ENCODE peak calls at places on chromosomes 11 and 22, in four cellular contexts. I is spleen, C is transverse colon, N is prostate gland. X is an unnamed sample.

GRCh38 chr11:88301478-88302140 is 35.9 kb downstream of the CTSC start:
- DNase-seq in I (no peak), C (no peak), N (no peak), X (no peak)

GRCh38 chr11:57704932-57705331 is 7.1 kb downstream of the MED19 start:
- DNase-seq in I (no peak), C (no peak), N (no peak), X (no peak)

GRCh38 chr11:1293619-1294015 is 15.8 kb downstream of the TOLLIP start:
- DNase-seq in I (peak; percentile 81), C (peak; percentile 31), N (no peak), X (no peak)

GRCh38 chr22:43857367-43857766 is 4.9 kb downstream of the SULT4A1 start:
- DNase-seq in I (no peak), C (no peak), N (no peak), X (no peak)

GRCh38 chr11:48109046-48109666 is 107.5 kb upstream of the OR4B1 start:
- DNase-seq in I (no peak), C (no peak), N (no peak), X (peak; percentile 24)

GRCh38 chr22:28582806-28583205 is 96.8 kb downstream of the TTC28 start:
- DNase-seq in I (no peak), C (no peak), N (no peak), X (no peak)

GRCh38 chr11:7514099-7514725 is 413 bp downstream of the PPFIBP2 start:
- DNase-seq in I (no peak), C (peak; percentile 54), N (peak; percentile 49), X (no peak)

GRCh38 chr11:133997556-133997955 is 40.8 kb upstream of the IGSF9B start:
- DNase-seq in I (no peak), C (no peak), N (no peak), X (no peak)

GRCh38 chr11:86288776-86289507 is 13.1 kb upstream of the HIKESHI start:
- DNase-seq in I (no peak), C (no peak), N (no peak), X (no peak)

GRCh38 chr11:57312511-57313021 is 12.2 kb downstream of the TNKS1BP1 start:
- DNase-seq in I (peak; percentile 62), C (no peak), N (no peak), X (no peak)

GRCh38 chr11:396511-396947 is 2.5 kb downstream of the PKP3 start:
- DNase-seq in I (peak; percentile 81), C (no peak), N (no peak), X (no peak)

GRCh38 chr11:123384116-123384515 is 46.0 kb upstream of the GRAMD1B start:
- DNase-seq in I (no peak), C (no peak), N (no peak), X (no peak)
- TF ChIP-seq POLR2AphosphoS5 in I (no peak), C (no peak), N (no peak), X (no peak)

GRCh38 chr22:50304528-50305392 is 2.7 kb downstream of the PLXNB2 start:
- DNase-seq in I (no peak), C (peak; percentile 56), N (no peak), X (no peak)

GRCh38 chr22:50306753-50307749 is at the start of gene PLXNB2:
- DNase-seq in I (no peak), C (peak; percentile 85), N (peak; percentile 82), X (no peak)

GRCh38 chr22:50305393-50305657 is 2.1 kb downstream of the PLXNB2 start:
- DNase-seq in I (no peak), C (no peak), N (no peak), X (no peak)

GRCh38 chr22:50303848-50304527 is 3.5 kb downstream of the PLXNB2 start:
- DNase-seq in I (no peak), C (peak; percentile 72), N (peak; percentile 52), X (no peak)

GRCh38 chr22:50305658-50306566 is 1.5 kb downstream of the PLXNB2 start:
- DNase-seq in I (no peak), C (peak; percentile 89), N (peak; percentile 93), X (peak; percentile 93)
- H3K27ac ChIP-seq in I (peak overlapping the region; percentile 78), C (peak overlapping the region; percentile 96), N (peak overlapping the region; percentile 91), X (peak overlapping the region; percentile 93)

GRCh38 chr22:32723632-32724031 is 77.9 kb upstream of the TIMP3 start:
- DNase-seq in I (peak; percentile 88), C (peak; percentile 59), N (peak; percentile 42), X (no peak)
- TF ChIP-seq POLR2AphosphoS5 in I (peak; percentile 69), C (no peak), N (peak; percentile 43), X (no peak)

GRCh38 chr22:46129390-46130041 is 20.8 kb upstream of the PPARA start:
- DNase-seq in I (peak; percentile 89), C (peak; percentile 61), N (no peak), X (no peak)
- H3K27ac ChIP-seq in I (peak overlapping the region; percentile 85), C (peak overlapping the region; percentile 46), N (peak overlapping the region; percentile 44), X (no peak overlapping the region)

GRCh38 chr11:33910261-33910959 is 18.5 kb upstream of the LMO2 start:
- DNase-seq in I (no peak), C (no peak), N (no peak), X (no peak)

GRCh38 chr11:33915521-33915920 is 23.6 kb upstream of the LMO2 start:
- DNase-seq in I (no peak), C (no peak), N (no peak), X (no peak)

GRCh38 chr11:33913991-33914390 is 22.1 kb upstream of the LMO2 start:
- DNase-seq in I (no peak), C (no peak), N (no peak), X (no peak)

GRCh38 chr11:33910960-33911339 is 19.1 kb upstream of the LMO2 start:
- DNase-seq in I (no peak), C (no peak), N (no peak), X (no peak)

DNA sequence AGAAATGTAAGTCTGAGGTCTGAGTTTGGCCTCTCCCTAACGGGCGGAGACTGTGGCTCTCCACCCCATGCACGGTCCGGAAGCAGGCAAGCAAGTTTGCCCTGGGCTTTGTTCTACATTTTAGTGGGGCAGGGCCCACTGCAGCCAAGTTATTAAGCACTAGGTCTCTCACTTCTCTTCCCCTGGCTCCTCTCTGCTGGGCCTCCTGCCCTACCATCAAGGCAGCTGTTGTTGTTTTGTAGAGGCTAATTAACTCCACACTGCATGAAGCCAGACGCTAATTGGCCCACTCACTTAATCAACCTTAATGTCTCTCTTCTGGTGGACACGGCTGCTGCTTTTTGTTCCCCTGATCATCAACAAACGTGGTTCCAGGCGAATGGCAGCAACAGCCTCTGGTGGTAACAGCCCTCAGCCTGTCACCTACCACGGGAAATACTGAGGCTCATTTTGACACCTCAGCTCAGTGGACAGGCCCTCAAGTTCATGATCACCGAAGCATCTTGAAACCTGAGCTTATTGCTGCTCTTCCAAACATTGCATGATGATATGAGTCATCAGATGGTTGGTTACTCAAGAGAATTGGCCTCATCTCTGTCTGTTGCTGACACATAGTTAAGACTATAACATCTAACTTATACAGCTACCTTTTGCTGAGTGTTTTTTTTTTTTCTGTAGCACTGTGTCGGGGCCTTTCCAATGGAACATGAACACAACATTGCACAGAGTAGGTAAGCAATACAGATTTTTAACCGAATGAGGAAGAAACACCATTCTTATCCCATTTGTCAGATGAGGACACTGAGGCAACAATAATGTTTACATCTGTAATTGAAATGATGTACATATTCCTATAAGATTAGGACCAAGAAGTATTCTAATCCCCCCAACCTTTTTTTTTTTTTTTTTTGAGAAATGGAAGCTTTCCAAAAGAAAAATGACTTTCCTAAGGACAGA is 20.8 kb upstream of the LMO2 start:
- DNase-seq in I (peak; percentile 83), C (no peak), N (no peak), X (no peak)
- TF ChIP-seq POLR2AphosphoS5 in I (no peak), C (no peak), N (no peak), X (peak; percentile 19)

GRCh38 chr11:34644669-34645406 is 23.9 kb downstream of the EHF start:
- DNase-seq in I (no peak), C (no peak), N (no peak), X (no peak)
- H3K27ac ChIP-seq in I (no peak overlapping the region), C (no peak overlapping the region), N (peak overlapping the region; percentile 90), X (no peak overlapping the region)